ENCODE peak calls at places on chromosomes 3 and 15, in four cellular contexts. One of them, this sample, is unnamed.
A peak's percentile ranks its signal among the peaks of the same experiment; 100 is the strongest.

GRCh38 chr3:15065550-15066007 is 464 bp upstream of the MRPS25 start:
- DNase-seq in K562: no peak
- DNase-seq in GM12878: no peak
- DNase-seq in HL-60: no peak
- DNase-seq in this sample: no peak

GRCh38 chr3:128992926-128993460 is 883 bp downstream of the CFAP92 start:
- DNase-seq in GM12878: no peak
- DNase-seq in HL-60: no peak
- DNase-seq in K562: no peak
- DNase-seq in this sample: no peak

GRCh38 chr3:37247398-37248114 is 73.2 kb upstream of the LRRFIP2 start:
- DNase-seq in HL-60: no peak
- DNase-seq in GM12878: no peak
- DNase-seq in K562: no peak
- DNase-seq in this sample: no peak

GRCh38 chr3:141115752-141116541 is 64.8 kb downstream of the SPSB4 start:
- DNase-seq in K562: no peak
- DNase-seq in HL-60: no peak
- DNase-seq in GM12878: no peak
- DNase-seq in this sample: no peak

GRCh38 chr3:192915306-192915705 is 2.4 kb downstream of the MB21D2 start:
- DNase-seq in K562: no peak
- DNase-seq in HL-60: no peak
- DNase-seq in GM12878: no peak
- DNase-seq in this sample: no peak

GRCh38 chr15:38111070-38111469 is 141.6 kb upstream of the SPRED1 start:
- DNase-seq in GM12878: no peak
- DNase-seq in HL-60: no peak
- DNase-seq in K562: no peak
- DNase-seq in this sample: no peak

GRCh38 chr3:56629044-56629443 is 54.0 kb downstream of the TASOR start:
- DNase-seq in K562: no peak
- DNase-seq in GM12878: peak; percentile 3
- DNase-seq in HL-60: no peak
- DNase-seq in this sample: no peak

GRCh38 chr3:112761062-112761638 is 85.5 kb downstream of the CD200R1L start:
- DNase-seq in K562: no peak
- DNase-seq in GM12878: no peak
- DNase-seq in HL-60: no peak
- DNase-seq in this sample: no peak

GRCh38 chr3:37819591-37819990 is 42.1 kb upstream of the CTDSPL start:
- DNase-seq in K562: peak; percentile 13
- DNase-seq in HL-60: no peak
- DNase-seq in GM12878: no peak
- DNase-seq in this sample: no peak

GRCh38 chr3:123678108-123678511 is 93.3 kb upstream of the HACD2 start:
- DNase-seq in K562: no peak
- DNase-seq in HL-60: no peak
- DNase-seq in GM12878: no peak
- DNase-seq in this sample: no peak

GRCh38 chr3:57383838-57384237 is 91.4 kb upstream of the ASB14 start:
- DNase-seq in GM12878: no peak
- DNase-seq in K562: no peak
- DNase-seq in HL-60: no peak
- DNase-seq in this sample: no peak

GRCh38 chr15:73889053-73889452 is 15.7 kb downstream of the TBC1D21 start:
- DNase-seq in K562: no peak
- DNase-seq in GM12878: no peak
- DNase-seq in HL-60: no peak
- DNase-seq in this sample: no peak

GRCh38 chr3:24137958-24138875 is 193.1 kb downstream of the NR1D2 start:
- DNase-seq in K562: peak; percentile 21
- DNase-seq in HL-60: no peak
- DNase-seq in GM12878: no peak
- DNase-seq in this sample: no peak

GRCh38 chr3:187878776-187879524 is 133.7 kb upstream of the BCL6 start:
- DNase-seq in GM12878: no peak
- DNase-seq in HL-60: no peak
- DNase-seq in K562: no peak
- DNase-seq in this sample: no peak

GRCh38 chr3:197083486-197083885 is 53.9 kb upstream of the MELTF start:
- DNase-seq in K562: no peak
- DNase-seq in GM12878: no peak
- DNase-seq in HL-60: no peak
- DNase-seq in this sample: no peak

GRCh38 chr3:171799501-171799900 is 10.8 kb downstream of the PLD1 start:
- DNase-seq in HL-60: no peak
- DNase-seq in GM12878: no peak
- DNase-seq in K562: no peak
- DNase-seq in this sample: no peak

GRCh38 chr3:105674437-105675065 is 194.3 kb downstream of the CBLB start:
- DNase-seq in K562: no peak
- DNase-seq in HL-60: no peak
- DNase-seq in GM12878: no peak
- DNase-seq in this sample: no peak

GRCh38 chr3:146590521-146590920 is 14.6 kb downstream of the PLSCR5 start:
- DNase-seq in K562: no peak
- DNase-seq in HL-60: no peak
- DNase-seq in GM12878: no peak
- DNase-seq in this sample: no peak

GRCh38 chr15:98268163-98268562 is 307.7 kb downstream of the ARRDC4 start:
- DNase-seq in K562: no peak
- DNase-seq in GM12878: no peak
- DNase-seq in HL-60: no peak
- DNase-seq in this sample: no peak

GRCh38 chr15:52528465-52529288 is at the start of gene MYO5A:
- DNase-seq in HL-60: peak; percentile 26
- DNase-seq in GM12878: no peak
- DNase-seq in K562: peak; percentile 72
- DNase-seq in this sample: peak; percentile 65

GRCh38 chr15:75061272-75061671 is 37.9 kb downstream of the PPCDC start:
- DNase-seq in HL-60: no peak
- DNase-seq in K562: no peak
- DNase-seq in GM12878: peak; percentile 66
- DNase-seq in this sample: no peak

GRCh38 chr3:52891615-52892081 is 5.7 kb downstream of the STIMATE start:
- DNase-seq in GM12878: no peak
- DNase-seq in HL-60: peak; percentile 71
- DNase-seq in K562: no peak
- DNase-seq in this sample: no peak

GRCh38 chr15:38691951-38692788 is 127.6 kb upstream of the RASGRP1 start:
- DNase-seq in K562: no peak
- DNase-seq in GM12878: no peak
- DNase-seq in HL-60: no peak
- DNase-seq in this sample: no peak

GRCh38 chr3:167694121-167694520 is 40.4 kb upstream of the WDR49 start:
- DNase-seq in GM12878: no peak
- DNase-seq in HL-60: no peak
- DNase-seq in K562: no peak
- DNase-seq in this sample: no peak

GRCh38 chr3:44309500-44309899 is 29.1 kb upstream of the TCAIM start:
- DNase-seq in GM12878: no peak
- DNase-seq in HL-60: no peak
- DNase-seq in K562: no peak
- DNase-seq in this sample: no peak

GRCh38 chr3:184669578-184669977 is 42.3 kb downstream of the MAGEF1 start:
- DNase-seq in K562: no peak
- DNase-seq in GM12878: no peak
- DNase-seq in HL-60: no peak
- DNase-seq in this sample: no peak

GRCh38 chr3:108127301-108127988 is 36.6 kb upstream of the CD47 start:
- DNase-seq in GM12878: peak; percentile 34
- DNase-seq in K562: no peak
- DNase-seq in HL-60: no peak
- DNase-seq in this sample: no peak

DNA sequence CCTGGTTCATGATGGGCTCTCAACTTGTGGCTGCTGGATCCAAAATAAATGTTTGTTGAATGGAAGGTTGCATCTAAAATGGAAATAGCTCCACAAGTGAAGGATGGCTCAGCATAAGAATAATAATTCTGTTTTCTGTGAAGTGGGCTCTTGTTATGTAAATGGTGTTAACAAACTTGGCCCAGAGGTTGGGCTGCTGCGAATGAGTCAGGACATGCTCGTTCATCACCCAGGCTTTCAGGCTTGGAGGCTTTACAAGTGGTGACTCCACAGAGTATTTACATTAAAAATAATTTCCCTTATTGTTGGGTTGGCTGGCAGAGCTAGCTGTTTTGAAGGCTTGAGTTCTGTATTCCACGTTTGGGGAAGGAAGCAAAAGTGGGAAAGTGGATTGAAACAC is 60.5 kb downstream of the ITGB5 start:
- DNase-seq in HL-60: no peak
- DNase-seq in K562: no peak
- DNase-seq in GM12878: no peak
- DNase-seq in this sample: no peak
- TF ChIP-seq POLR2AphosphoS5 in HL-60: no peak
- TF ChIP-seq POLR2AphosphoS5 in K562: no peak
- TF ChIP-seq POLR2AphosphoS5 in GM12878: no peak
- TF ChIP-seq POLR2AphosphoS5 in this sample: no peak

DNA sequence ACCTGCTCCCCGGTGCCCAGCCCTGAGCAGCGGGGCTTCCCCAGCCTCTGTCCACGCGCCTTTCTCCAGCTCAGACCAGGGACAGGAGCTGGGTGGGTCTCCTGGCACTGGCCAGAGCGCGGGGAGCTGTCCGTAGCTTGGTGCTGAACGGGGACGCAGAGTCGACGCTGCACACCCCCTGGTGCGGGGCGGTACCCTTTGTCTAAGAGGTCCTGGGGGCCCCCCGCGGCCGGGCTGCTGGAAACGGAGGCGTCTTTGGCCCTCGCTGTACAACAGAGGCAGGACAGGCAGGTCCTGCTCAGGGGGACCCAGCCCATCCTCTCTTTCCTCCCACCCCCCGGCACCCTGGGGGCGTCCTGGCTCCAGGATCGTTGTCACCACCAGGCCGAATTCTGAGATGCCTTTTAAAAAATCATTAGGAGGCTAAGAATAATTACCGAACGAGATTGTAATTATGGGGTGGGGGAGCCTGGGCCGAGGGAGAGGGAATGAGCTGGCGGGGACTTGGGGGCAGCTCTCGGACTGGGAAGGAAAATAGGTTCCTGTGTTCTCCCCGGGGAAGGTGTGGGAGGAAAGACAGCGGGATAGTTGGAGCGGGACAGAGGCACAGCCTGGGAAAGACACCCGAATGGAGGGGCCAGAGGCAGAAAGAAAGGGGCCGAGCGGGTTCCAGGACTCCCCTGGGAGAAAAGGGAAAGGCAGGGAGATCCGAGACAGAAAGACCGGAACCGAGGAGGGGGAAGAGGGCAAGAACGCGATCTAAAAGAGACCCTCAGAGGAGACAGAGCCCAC is 4.1 kb upstream of the SKOR1 start:
- DNase-seq in K562: peak; percentile 58
- DNase-seq in HL-60: no peak
- DNase-seq in GM12878: no peak
- DNase-seq in this sample: no peak
- TF ChIP-seq SPI1 in K562: no peak
- TF ChIP-seq SPI1 in HL-60: no peak
- TF ChIP-seq SPI1 in GM12878: no peak
- TF ChIP-seq SPI1 in this sample: no peak

GRCh38 chr3:101216710-101217457 is 103.5 kb downstream of the IMPG2 start:
- DNase-seq in GM12878: no peak
- DNase-seq in K562: no peak
- DNase-seq in HL-60: no peak
- DNase-seq in this sample: no peak
- TF ChIP-seq POLR2AphosphoS5 in GM12878: no peak
- TF ChIP-seq POLR2AphosphoS5 in K562: no peak
- TF ChIP-seq POLR2AphosphoS5 in HL-60: no peak
- TF ChIP-seq POLR2AphosphoS5 in this sample: no peak

DNA sequence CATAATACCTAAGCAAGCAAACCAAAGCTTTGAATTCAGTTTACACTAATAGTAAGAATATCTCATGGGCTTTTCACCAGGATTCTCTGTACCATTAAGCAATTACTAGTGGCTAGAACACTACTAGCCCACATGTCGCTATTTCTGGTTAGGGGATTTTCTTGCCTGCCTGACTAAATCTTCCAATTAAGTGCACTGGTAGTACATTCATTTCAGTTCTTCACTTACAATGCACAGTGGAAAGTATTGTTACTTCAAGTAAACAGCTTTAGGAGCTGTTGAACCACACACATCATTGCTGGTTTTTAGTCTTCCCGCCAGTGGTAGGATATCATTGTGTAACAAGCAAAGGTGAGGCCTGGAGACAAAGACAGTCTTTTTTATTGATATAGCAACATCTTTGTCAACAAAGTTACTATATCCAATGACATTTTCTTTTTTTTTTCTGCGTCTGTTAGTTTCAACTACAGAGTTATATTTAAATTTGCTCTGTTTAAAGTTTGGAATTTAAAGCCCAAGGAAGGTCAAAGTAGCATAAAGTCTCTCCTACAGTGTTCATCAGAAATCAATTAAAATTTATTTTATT is 826.8 kb upstream of the NR2F2 start:
- DNase-seq in GM12878: peak; percentile 69
- DNase-seq in HL-60: no peak
- DNase-seq in K562: no peak
- DNase-seq in this sample: no peak
- TF ChIP-seq SPI1 in GM12878: no peak
- TF ChIP-seq SPI1 in HL-60: no peak
- TF ChIP-seq SPI1 in K562: no peak
- TF ChIP-seq SPI1 in this sample: no peak

DNA sequence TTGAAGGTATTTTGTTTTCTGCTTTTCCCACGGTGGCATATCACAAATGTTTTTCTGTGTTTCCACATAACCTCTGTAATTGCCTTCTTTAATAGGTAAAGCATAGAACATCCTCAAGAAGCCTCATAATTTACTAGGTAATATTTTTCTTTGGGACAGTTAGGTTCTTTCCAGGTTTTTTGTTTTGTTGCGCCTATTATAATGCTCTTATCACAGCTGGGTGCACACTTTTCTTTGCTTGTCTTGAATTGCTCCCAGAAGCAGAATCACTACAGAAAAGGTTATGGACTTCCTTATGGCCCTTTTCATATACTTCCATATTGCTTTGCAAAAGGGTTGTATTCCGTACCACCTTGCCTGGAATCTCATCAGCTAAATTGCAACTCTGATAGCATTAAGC is 213.5 kb downstream of the RYR3 start:
- DNase-seq in K562: no peak
- DNase-seq in GM12878: no peak
- DNase-seq in HL-60: no peak
- DNase-seq in this sample: no peak
- TF ChIP-seq POLR2AphosphoS5 in K562: no peak
- TF ChIP-seq POLR2AphosphoS5 in GM12878: no peak
- TF ChIP-seq POLR2AphosphoS5 in HL-60: no peak
- TF ChIP-seq POLR2AphosphoS5 in this sample: no peak

GRCh38 chr15:28097656-28098359 is 1.3 kb downstream of the OCA2 start:
- DNase-seq in K562: no peak
- DNase-seq in GM12878: no peak
- DNase-seq in HL-60: no peak
- DNase-seq in this sample: no peak

GRCh38 chr15:28096720-28097431 is 2.2 kb downstream of the OCA2 start:
- DNase-seq in K562: no peak
- DNase-seq in GM12878: no peak
- DNase-seq in HL-60: no peak
- DNase-seq in this sample: no peak

GRCh38 chr15:28096411-28096719 is 2.8 kb downstream of the OCA2 start:
- DNase-seq in GM12878: no peak
- DNase-seq in K562: no peak
- DNase-seq in HL-60: no peak
- DNase-seq in this sample: no peak

GRCh38 chr15:28093761-28094535 is 5.2 kb downstream of the OCA2 start:
- DNase-seq in GM12878: no peak
- DNase-seq in K562: no peak
- DNase-seq in HL-60: no peak
- DNase-seq in this sample: no peak

GRCh38 chr15:28094732-28095521 is 4.2 kb downstream of the OCA2 start:
- DNase-seq in HL-60: no peak
- DNase-seq in K562: no peak
- DNase-seq in GM12878: no peak
- DNase-seq in this sample: no peak
- TF ChIP-seq SPI1 in HL-60: no peak
- TF ChIP-seq SPI1 in K562: no peak
- TF ChIP-seq SPI1 in GM12878: no peak
- TF ChIP-seq SPI1 in this sample: no peak